ENCODE peak calls at places on chromosomes 11 and 22, in seven cellular contexts. W, V, E, D, G, J and X are unnamed samples.

GRCh38 chr22:27247691-27248434 is 553.7 kb downstream of the MN1 start:
- DNase-seq in W (peak; percentile 25), E (no peak), G (no peak), J (peak; percentile 68), D (no peak), V (no peak), X (no peak)

GRCh38 chr22:31676700-31677099 is 14.7 kb upstream of the PISD start:
- DNase-seq in J (peak; percentile 98), W (peak; percentile 88), E (peak; percentile 78), G (peak; percentile 89), D (peak; percentile 92), V (peak; percentile 94), X (peak; percentile 91)

GRCh38 chr11:3161720-3162409 is 3.2 kb downstream of the OSBPL5 start:
- DNase-seq in E (no peak), W (no peak), G (no peak), V (no peak), D (no peak), J (peak; percentile 64), X (no peak)

GRCh38 chr22:17782621-17783020 is 8.4 kb upstream of the BID start:
- DNase-seq in G (no peak), V (no peak), J (no peak), E (no peak), W (no peak), D (no peak), X (no peak)

GRCh38 chr22:46749682-46750529 is 11.9 kb upstream of the CERK start:
- DNase-seq in V (no peak), G (no peak), E (no peak), D (no peak), J (no peak), W (no peak), X (no peak)

GRCh38 chr22:23053051-23053707 is 17.1 kb upstream of the GNAZ start:
- DNase-seq in V (no peak), E (no peak), G (no peak), W (no peak), J (no peak), D (no peak), X (no peak)

GRCh38 chr11:63445720-63446119 is 45.2 kb downstream of the PLAAT5 start:
- DNase-seq in G (no peak), W (no peak), V (peak; percentile 71), J (no peak), D (no peak), E (no peak), X (no peak)

GRCh38 chr11:66011239-66011784 is 496 bp upstream of the CST6 start:
- DNase-seq in J (no peak), D (peak; percentile 91), V (peak; percentile 32), G (no peak), E (no peak), W (no peak), X (no peak)

GRCh38 chr22:39481054-39481453 is 21.0 kb upstream of the MIEF1 start:
- DNase-seq in D (no peak), G (no peak), V (no peak), W (no peak), J (no peak), E (no peak), X (no peak)

GRCh38 chr11:102760355-102761035 is 19.9 kb downstream of the MMP10 start:
- DNase-seq in E (no peak), D (peak; percentile 41), V (peak; percentile 86), G (no peak), J (no peak), W (peak; percentile 16), X (no peak)

GRCh38 chr11:130601141-130601540 is 152.7 kb downstream of the ADAMTS15 start:
- DNase-seq in V (peak; percentile 84), G (no peak), W (peak; percentile 77), E (no peak), D (no peak), J (peak; percentile 89), X (peak; percentile 29)

GRCh38 chr11:8289426-8290047 is 25.9 kb upstream of the LMO1 start:
- DNase-seq in G (no peak), E (no peak), W (no peak), D (no peak), J (peak; percentile 38), V (no peak), X (no peak)

GRCh38 chr11:66856496-66857233 is at the start of gene LRFN4:
- DNase-seq in E (peak; percentile 15), J (no peak), G (peak; percentile 77), W (no peak), D (no peak), V (no peak), X (peak; percentile 34)

GRCh38 chr11:59206635-59207034 is 6.1 kb downstream of the MPEG1 start:
- DNase-seq in G (no peak), J (no peak), E (no peak), W (peak; percentile 58), D (peak; percentile 21), V (peak; percentile 12), X (peak; percentile 56)

GRCh38 chr22:32528984-32529982 is 54.7 kb downstream of the FBXO7 start:
- DNase-seq in W (peak; percentile 96), E (peak; percentile 29), J (peak; percentile 92), D (peak; percentile 74), G (peak; percentile 34), V (peak; percentile 72), X (peak; percentile 81)

GRCh38 chr11:32830413-32830738 is 649 bp downstream of the PRRG4 start:
- DNase-seq in D (no peak), J (no peak), E (no peak), V (no peak), W (no peak), G (no peak), X (no peak)

GRCh38 chr11:119316729-119317591 is at the start of gene MCAM:
- DNase-seq in J (peak; percentile 97), W (no peak), D (no peak), G (peak; percentile 19), E (no peak), V (no peak), X (peak; percentile 52)

GRCh38 chr11:77833302-77833701 is 12.4 kb downstream of the AAMDC start:
- DNase-seq in E (no peak), G (no peak), W (no peak), V (no peak), D (no peak), J (no peak), X (no peak)

GRCh38 chr22:41257696-41258095 is 17.0 kb upstream of the CHADL start:
- DNase-seq in E (no peak), D (no peak), W (no peak), G (no peak), J (no peak), V (no peak), X (no peak)

GRCh38 chr22:50720301-50720845 is 17.6 kb upstream of the ACR start:
- DNase-seq in D (no peak), W (no peak), G (no peak), E (no peak), V (no peak), J (no peak), X (no peak)
- H3K4me3 ChIP-seq in D (no peak overlapping the region), W (no peak overlapping the region), G (no peak overlapping the region), E (no peak overlapping the region), V (no peak overlapping the region), J (no peak overlapping the region), X (no peak overlapping the region)

DNA sequence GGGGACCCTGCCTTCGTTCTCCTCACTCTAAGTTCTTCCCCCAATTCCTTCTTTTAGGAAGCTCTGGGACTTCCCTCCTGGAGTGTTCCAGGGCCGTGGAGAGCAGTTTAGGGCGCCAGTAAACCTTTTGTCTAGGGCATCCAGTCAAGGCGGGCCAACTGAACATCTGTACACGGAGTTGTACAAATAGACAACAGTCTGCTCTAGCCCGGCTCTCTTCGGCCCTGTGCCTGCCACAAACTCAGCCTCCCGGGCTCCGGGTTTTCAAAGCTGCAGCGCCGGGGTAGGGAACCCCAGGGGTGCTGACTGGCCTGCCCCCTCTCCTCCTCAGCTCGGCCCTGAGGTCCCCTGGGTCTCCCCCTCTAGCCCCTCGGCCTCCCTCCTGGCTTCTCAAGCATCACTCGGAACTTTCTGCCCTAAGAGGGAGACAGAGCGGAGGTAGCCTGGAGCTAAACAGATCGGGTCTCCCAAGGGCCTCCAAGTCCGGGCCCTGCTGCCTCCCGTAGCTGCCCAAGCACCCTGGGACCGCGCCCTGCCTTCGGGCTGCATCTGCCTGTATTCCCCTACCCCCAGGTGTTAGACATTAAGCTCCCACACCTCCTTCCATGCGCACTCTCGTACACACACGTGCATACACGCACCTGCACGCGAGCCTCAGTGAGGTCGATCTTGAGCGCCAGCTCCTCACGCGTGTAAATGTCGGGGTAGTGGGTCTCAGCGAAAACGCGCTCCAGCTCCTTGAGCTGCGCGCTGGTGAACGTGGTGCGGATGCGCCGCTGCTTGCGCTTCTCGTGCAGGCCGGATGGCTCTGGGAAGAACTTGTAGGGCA is 3.3 kb downstream of the PHOX2A start:
- DNase-seq in J (peak; percentile 67), G (no peak), E (no peak), W (no peak), D (no peak), V (no peak), X (no peak)
- H3K4me3 ChIP-seq in J (peak overlapping the region; percentile 55), G (no peak overlapping the region), E (no peak overlapping the region), W (peak overlapping the region; percentile 22), D (no peak overlapping the region), V (no peak overlapping the region), X (no peak overlapping the region)

GRCh38 chr11:1360181-1360834 is 29.4 kb upstream of the BRSK2 start:
- DNase-seq in D (no peak), E (no peak), J (no peak), W (no peak), V (no peak), G (no peak), X (no peak)
- H3K4me3 ChIP-seq in D (no peak overlapping the region), E (no peak overlapping the region), J (no peak overlapping the region), W (no peak overlapping the region), V (no peak overlapping the region), G (no peak overlapping the region), X (no peak overlapping the region)

GRCh38 chr22:50057292-50057867 is 718 bp downstream of the TTLL8 start:
- DNase-seq in E (no peak), G (no peak), J (no peak), W (no peak), D (no peak), V (no peak), X (no peak)

GRCh38 chr22:50053861-50054260 is 4.2 kb downstream of the TTLL8 start:
- DNase-seq in E (no peak), D (no peak), J (no peak), G (no peak), W (no peak), V (no peak), X (no peak)

GRCh38 chr22:50058338-50059184 is 463 bp upstream of the TTLL8 start:
- DNase-seq in J (no peak), W (no peak), D (no peak), G (no peak), E (no peak), V (no peak), X (no peak)

GRCh38 chr22:50057868-50058311 is at the start of gene TTLL8:
- DNase-seq in E (no peak), W (no peak), G (no peak), J (no peak), D (no peak), V (no peak), X (no peak)

DNA sequence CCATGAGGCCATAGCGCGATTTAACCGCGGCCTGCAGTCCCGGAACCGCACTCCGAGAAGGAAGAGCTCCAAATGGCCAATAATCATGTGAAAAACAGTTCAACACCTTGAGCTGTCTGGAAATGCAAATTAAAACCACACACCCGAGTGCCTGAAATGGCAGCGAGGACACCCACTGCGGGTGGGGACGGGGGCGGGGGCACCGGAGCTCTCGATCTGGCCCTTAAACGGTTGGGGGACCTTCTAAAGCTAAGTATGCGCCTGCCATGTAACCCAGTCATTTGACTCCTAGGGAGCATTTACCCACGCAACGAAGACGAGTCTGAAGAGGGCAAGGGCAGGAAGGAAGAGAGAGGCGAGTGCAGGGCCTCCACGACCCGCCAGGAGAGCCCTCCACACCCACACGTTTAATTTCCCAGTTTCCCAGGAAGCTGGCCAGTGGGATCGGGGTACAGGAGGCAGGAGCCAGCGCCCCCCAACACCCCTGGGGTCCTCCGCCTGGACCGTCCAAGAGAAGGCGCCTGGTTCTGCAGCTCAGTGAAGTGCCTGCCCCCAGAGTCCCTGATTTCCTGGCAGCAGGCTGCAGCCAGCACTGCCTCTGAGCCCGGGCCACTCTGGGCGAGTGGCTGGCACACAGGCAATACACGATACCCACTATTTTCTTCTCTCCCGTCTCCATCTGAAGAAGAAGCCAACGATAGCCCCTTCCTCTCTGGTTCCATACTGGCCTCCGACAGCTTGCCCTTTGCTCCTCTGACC is 1.7 kb downstream of the TTLL8 start:
- DNase-seq in E (peak; percentile 5), D (no peak), V (no peak), G (no peak), W (no peak), J (no peak), X (peak; percentile 21)
- H3K4me3 ChIP-seq in E (no peak overlapping the region), D (no peak overlapping the region), V (no peak overlapping the region), G (no peak overlapping the region), W (no peak overlapping the region), J (no peak overlapping the region), X (no peak overlapping the region)